ENCODE peak calls at places on chromosomes 5 and 9, in six cellular contexts. N, I, P, D, R and O are unnamed samples.

GRCh38 chr9:130213898-130214761 is 41.9 kb downstream of the NCS1 start:
- DNase-seq in I (no peak), D (no peak), N (no peak), P (no peak), R (no peak), O (no peak)

GRCh38 chr5:62589504-62589903 is 10.9 kb downstream of the LRRC70 start:
- DNase-seq in I (no peak), N (no peak), D (no peak), P (no peak), R (no peak), O (no peak)

GRCh38 chr5:139749242-139749641 is 46.4 kb upstream of the PSD2 start:
- DNase-seq in P (no peak), I (no peak), D (no peak), R (no peak), N (no peak), O (no peak)

GRCh38 chr5:179439181-179439990 is 94.1 kb upstream of the ADAMTS2 start:
- DNase-seq in P (no peak), N (no peak), D (no peak), R (no peak), I (no peak), O (no peak)

GRCh38 chr5:143752165-143752564 is 59.8 kb upstream of the HMHB1 start:
- DNase-seq in R (no peak), D (no peak), N (no peak), I (no peak), P (no peak), O (no peak)

GRCh38 chr9:14092344-14092743 is 221.6 kb downstream of the NFIB start:
- DNase-seq in D (no peak), P (no peak), I (no peak), N (no peak), R (no peak), O (no peak)

GRCh38 chr9:138083873-138084272 is 206.3 kb downstream of the CACNA1B start:
- DNase-seq in P (no peak), R (no peak), D (no peak), N (no peak), I (no peak), O (no peak)

GRCh38 chr5:143600396-143601075 is 197.1 kb upstream of the NR3C1 start:
- DNase-seq in N (no peak), P (no peak), R (no peak), D (no peak), I (peak; percentile 18), O (no peak)

GRCh38 chr5:42745426-42745825 is 11.2 kb upstream of the CCDC152 start:
- DNase-seq in R (no peak), P (no peak), I (no peak), D (no peak), N (no peak), O (peak; percentile 50)

GRCh38 chr9:89442981-89443817 is 54.7 kb downstream of the SEMA4D start:
- DNase-seq in R (no peak), D (no peak), N (no peak), I (no peak), P (no peak), O (no peak)

GRCh38 chr9:112234779-112235178 is 59.7 kb upstream of the SUSD1 start:
- DNase-seq in N (no peak), I (no peak), P (no peak), D (no peak), R (no peak), O (no peak)

GRCh38 chr9:33787839-33788238 is 7.5 kb upstream of the PRSS3 start:
- DNase-seq in I (no peak), R (no peak), N (no peak), D (no peak), P (no peak), O (peak; percentile 81)

GRCh38 chr9:89886281-89886700 is 281.5 kb downstream of the GADD45G start:
- DNase-seq in P (no peak), R (no peak), I (no peak), N (no peak), D (peak; percentile 4), O (no peak)

GRCh38 chr5:12095808-12096281 is 191.6 kb upstream of the CTNND2 start:
- DNase-seq in D (no peak), P (no peak), I (no peak), R (no peak), N (no peak), O (no peak)

GRCh38 chr9:112170235-112170634 is 4.9 kb downstream of the SUSD1 start:
- DNase-seq in P (no peak), D (no peak), N (no peak), I (no peak), R (no peak), O (no peak)

GRCh38 chr9:72332351-72332750 is 32.7 kb downstream of the ZFAND5 start:
- DNase-seq in P (no peak), N (no peak), I (no peak), D (no peak), R (no peak), O (no peak)

GRCh38 chr9:1087120-1087881 is 37.1 kb downstream of the DMRT2 start:
- DNase-seq in I (no peak), R (no peak), N (no peak), P (no peak), D (no peak), O (no peak)

GRCh38 chr9:86405926-86406325 is 51.7 kb upstream of the TUT7 start:
- DNase-seq in P (no peak), R (no peak), I (peak; percentile 3), D (peak; percentile 65), N (peak; percentile 18), O (peak; percentile 23)

GRCh38 chr5:174773371-174773770 is 49.0 kb downstream of the MSX2 start:
- DNase-seq in P (no peak), D (no peak), R (no peak), N (no peak), I (no peak), O (no peak)

GRCh38 chr5:172830275-172830799 is 3.7 kb upstream of the ERGIC1 start:
- DNase-seq in N (no peak), I (no peak), R (no peak), D (no peak), P (no peak), O (no peak)

GRCh38 chr5:164600166-164600715 is 1094.8 kb downstream of the MAT2B start:
- DNase-seq in R (no peak), D (no peak), N (no peak), P (no peak), I (no peak), O (no peak)

GRCh38 chr5:66151030-66151429 is 6.9 kb downstream of the SREK1 start:
- DNase-seq in R (no peak), D (no peak), N (no peak), P (no peak), I (no peak), O (no peak)

GRCh38 chr9:63817622-63818518 is 1467.1 kb downstream of the FOXD4L5 start:
- DNase-seq in R (peak; percentile 32), P (peak; percentile 55), D (no peak), N (no peak), I (peak; percentile 5), O (peak; percentile 48)

GRCh38 chr5:127290019-127290945 is at the start of gene MEGF10:
- DNase-seq in D (no peak), I (peak; percentile 69), R (no peak), N (peak; percentile 26), P (peak; percentile 76), O (peak; percentile 69)

GRCh38 chr5:98510111-98510510 is 263.4 kb upstream of the RGMB start:
- DNase-seq in P (no peak), N (no peak), I (no peak), D (no peak), R (no peak), O (peak; percentile 80)